ENCODE peak calls at places on chromosomes 4 and X, in nine cellular contexts. One of them, this sample, is unnamed.
A peak's percentile ranks its signal among the peaks of the same experiment; 100 is the strongest.

GRCh38 chr4:7540216-7540615 is 105.5 kb upstream of the PSAPL1 start:
- DNase-seq in HFFc6: no peak
- DNase-seq in sciatic nerve: no peak
- DNase-seq in bronchial epithelial cell: no peak
- DNase-seq in cardiac fibroblast: no peak
- DNase-seq in head of caudate nucleus: no peak
- DNase-seq in MCF 10A: no peak
- DNase-seq in CD8-positive, alpha-beta T cell: no peak
- DNase-seq in fibroblast of pulmonary artery: no peak
- DNase-seq in this sample: no peak

GRCh38 chrX:41293269-41293668 is 40.7 kb upstream of the DDX3X start:
- DNase-seq in fibroblast of pulmonary artery: peak; percentile 9
- DNase-seq in head of caudate nucleus: no peak
- DNase-seq in CD8-positive, alpha-beta T cell: no peak
- DNase-seq in sciatic nerve: no peak
- DNase-seq in MCF 10A: peak; percentile 33
- DNase-seq in bronchial epithelial cell: no peak
- DNase-seq in cardiac fibroblast: peak; percentile 9
- DNase-seq in HFFc6: no peak
- DNase-seq in this sample: peak; percentile 4

GRCh38 chrX:118228041-118228440 is 111.4 kb upstream of the KLHL13 start:
- DNase-seq in MCF 10A: no peak
- DNase-seq in CD8-positive, alpha-beta T cell: no peak
- DNase-seq in HFFc6: no peak
- DNase-seq in cardiac fibroblast: no peak
- DNase-seq in fibroblast of pulmonary artery: peak; percentile 6
- DNase-seq in sciatic nerve: no peak
- DNase-seq in bronchial epithelial cell: no peak
- DNase-seq in head of caudate nucleus: no peak
- DNase-seq in this sample: no peak

GRCh38 chr4:138086471-138086870 is 155.7 kb downstream of the SLC7A11 start:
- DNase-seq in fibroblast of pulmonary artery: no peak
- DNase-seq in cardiac fibroblast: no peak
- DNase-seq in HFFc6: no peak
- DNase-seq in bronchial epithelial cell: no peak
- DNase-seq in head of caudate nucleus: no peak
- DNase-seq in CD8-positive, alpha-beta T cell: no peak
- DNase-seq in MCF 10A: no peak
- DNase-seq in sciatic nerve: no peak
- DNase-seq in this sample: no peak

GRCh38 chr4:146637853-146638800 is 566 bp upstream of the POU4F2 start:
- DNase-seq in MCF 10A: no peak
- DNase-seq in sciatic nerve: no peak
- DNase-seq in bronchial epithelial cell: no peak
- DNase-seq in head of caudate nucleus: no peak
- DNase-seq in fibroblast of pulmonary artery: no peak
- DNase-seq in HFFc6: no peak
- DNase-seq in CD8-positive, alpha-beta T cell: no peak
- DNase-seq in cardiac fibroblast: no peak
- DNase-seq in this sample: no peak

GRCh38 chr4:141350122-141350904 is 129.6 kb downstream of the ZNF330 start:
- DNase-seq in sciatic nerve: no peak
- DNase-seq in fibroblast of pulmonary artery: peak; percentile 94
- DNase-seq in cardiac fibroblast: peak; percentile 91
- DNase-seq in head of caudate nucleus: no peak
- DNase-seq in bronchial epithelial cell: peak; percentile 78
- DNase-seq in MCF 10A: peak; percentile 93
- DNase-seq in CD8-positive, alpha-beta T cell: no peak
- DNase-seq in HFFc6: peak; percentile 84
- DNase-seq in this sample: no peak

GRCh38 chrX:119646515-119646914 is 40.3 kb upstream of the NKRF start:
- DNase-seq in MCF 10A: no peak
- DNase-seq in sciatic nerve: no peak
- DNase-seq in bronchial epithelial cell: no peak
- DNase-seq in HFFc6: no peak
- DNase-seq in CD8-positive, alpha-beta T cell: no peak
- DNase-seq in fibroblast of pulmonary artery: no peak
- DNase-seq in cardiac fibroblast: no peak
- DNase-seq in head of caudate nucleus: no peak
- DNase-seq in this sample: no peak

GRCh38 chr4:29263011-29263410 is 1457.2 kb upstream of the PCDH7 start:
- DNase-seq in bronchial epithelial cell: no peak
- DNase-seq in MCF 10A: no peak
- DNase-seq in CD8-positive, alpha-beta T cell: no peak
- DNase-seq in head of caudate nucleus: no peak
- DNase-seq in cardiac fibroblast: no peak
- DNase-seq in fibroblast of pulmonary artery: peak; percentile 5
- DNase-seq in HFFc6: no peak
- DNase-seq in sciatic nerve: no peak
- DNase-seq in this sample: no peak

GRCh38 chrX:153771686-153772607 is 7.9 kb downstream of the PLXNB3 start:
- DNase-seq in bronchial epithelial cell: no peak
- DNase-seq in fibroblast of pulmonary artery: no peak
- DNase-seq in head of caudate nucleus: no peak
- DNase-seq in MCF 10A: no peak
- DNase-seq in HFFc6: no peak
- DNase-seq in CD8-positive, alpha-beta T cell: no peak
- DNase-seq in cardiac fibroblast: no peak
- DNase-seq in sciatic nerve: peak; percentile 52
- DNase-seq in this sample: no peak

GRCh38 chrX:21946925-21947641 is 6.6 kb downstream of the SMS start:
- DNase-seq in CD8-positive, alpha-beta T cell: no peak
- DNase-seq in MCF 10A: no peak
- DNase-seq in bronchial epithelial cell: peak; percentile 42
- DNase-seq in HFFc6: peak; percentile 37
- DNase-seq in fibroblast of pulmonary artery: peak; percentile 57
- DNase-seq in sciatic nerve: no peak
- DNase-seq in cardiac fibroblast: peak; percentile 42
- DNase-seq in head of caudate nucleus: no peak
- DNase-seq in this sample: no peak

GRCh38 chrX:15475021-15475420 is 18.1 kb downstream of the PIR start:
- DNase-seq in sciatic nerve: no peak
- DNase-seq in HFFc6: no peak
- DNase-seq in bronchial epithelial cell: peak; percentile 93
- DNase-seq in MCF 10A: peak; percentile 79
- DNase-seq in CD8-positive, alpha-beta T cell: no peak
- DNase-seq in head of caudate nucleus: no peak
- DNase-seq in cardiac fibroblast: peak; percentile 27
- DNase-seq in fibroblast of pulmonary artery: peak; percentile 31
- DNase-seq in this sample: no peak

This sample was measured in NCI-H1694 treated with DMSO at 0.1 percent for 48 hours.